ENCODE peak calls at places on chromosomes 6 and 20, in six cellular contexts. M is A549, J is stomach, H is heart left ventricle, R is mesenchymal stem cell, U is cardiac muscle cell. W is an unnamed sample. For H3K9me3, the result is how much of the 10 kb centered on the place peaks cover.

GRCh38 chr20:2468581-2469407 is 1.8 kb downstream of the SNRPB start:
- DNase-seq in J (no peak), R (peak), U (no peak), H (no peak), M (no peak), W (no peak)

GRCh38 chr6:5398530-5398929 is 137.2 kb downstream of the FARS2 start:
- DNase-seq in H (no peak), J (no peak), U (peak), M (peak), R (peak), W (no peak)

GRCh38 chr20:8639112-8639778 is 429.6 kb upstream of the PLCB4 start:
- DNase-seq in J (no peak), H (no peak), R (no peak), M (no peak), U (no peak), W (no peak)

GRCh38 chr6:17580518-17581048 is 19.5 kb upstream of the FAM8A1 start:
- DNase-seq in R (no peak), U (peak), J (peak), M (peak), H (peak), W (peak)

GRCh38 chr20:46137816-46138215 is 19.7 kb downstream of the CD40 start:
- DNase-seq in R (no peak), U (no peak), J (no peak), H (no peak), M (no peak), W (no peak)

GRCh38 chr6:44298055-44298803 is 14.9 kb downstream of the AARS2 start:
- DNase-seq in U (no peak), J (no peak), H (no peak), M (peak), R (no peak), W (no peak)

GRCh38 chr20:63567382-63568169 is 6.5 kb downstream of the HELZ2 start:
- DNase-seq in H (peak), R (peak), M (no peak), J (peak), U (no peak), W (peak)

GRCh38 chr20:24618739-24619138 is 149.3 kb downstream of the SYNDIG1 start:
- DNase-seq in M (no peak), H (no peak), R (no peak), U (no peak), J (no peak), W (no peak)

GRCh38 chr6:168828800-168829199 is 387.8 kb downstream of the SMOC2 start:
- DNase-seq in R (peak), J (no peak), H (no peak), U (no peak), M (no peak), W (no peak)

GRCh38 chr6:168136001-168136400 is 57.0 kb upstream of the FRMD1 start:
- DNase-seq in U (no peak), M (no peak), H (peak), J (no peak), R (no peak), W (no peak)

GRCh38 chr20:48725589-48725991 is 102.2 kb downstream of the PREX1 start:
- DNase-seq in J (no peak), H (no peak), M (peak), R (peak), U (no peak), W (no peak)

GRCh38 chr20:36399147-36399968 is 93.2 kb downstream of the DLGAP4 start:
- DNase-seq in M (peak), J (peak), H (no peak), R (peak), U (peak), W (no peak)

GRCh38 chr6:38570750-38571149 is 69.0 kb downstream of the BTBD9 start:
- DNase-seq in M (peak), J (no peak), H (no peak), R (peak), U (peak), W (no peak)

GRCh38 chr6:128482642-128483041 is 37.8 kb downstream of the PTPRK start:
- DNase-seq in U (no peak), H (no peak), R (no peak), J (no peak), M (no peak), W (no peak)

GRCh38 chr20:63434599-63435378 is 37.7 kb downstream of the KCNQ2 start:
- DNase-seq in M (peak), U (peak), H (peak), R (peak), J (peak), W (no peak)

GRCh38 chr6:156662025-156662445 is 115.1 kb upstream of the ARID1B start:
- DNase-seq in J (no peak), H (no peak), U (no peak), R (no peak), M (peak), W (no peak)

DNA sequence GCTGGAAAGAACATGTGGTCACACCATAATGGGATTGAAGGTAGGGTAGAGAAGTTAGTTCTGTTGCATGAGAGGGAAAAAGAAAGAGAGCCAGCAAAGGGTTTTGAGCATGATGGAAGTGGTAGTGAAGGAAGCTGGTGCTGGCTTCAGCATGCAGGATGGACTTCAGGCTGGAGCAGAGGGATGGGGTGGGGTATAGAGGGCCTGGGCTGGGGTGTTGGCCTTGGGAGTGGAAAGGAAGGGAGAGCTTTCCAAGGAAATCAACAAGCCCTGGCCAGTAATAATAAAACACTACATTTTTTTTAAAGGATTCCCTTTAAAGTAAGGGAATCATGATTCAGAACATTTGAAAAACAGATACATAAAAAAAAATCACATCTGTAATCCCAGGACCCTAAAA is 61.3 kb downstream of the LAMA4 start:
- DNase-seq in U (no peak), R (no peak), H (peak), J (no peak), M (no peak), W (peak)
- H3K27ac ChIP-seq in U (no peak), R (no peak), H (no peak), J (no peak), M (no peak), W (no peak)

GRCh38 chr6:58419321-58419720 is 1101.9 kb downstream of the PRIM2 start:
- DNase-seq in J (no peak), M (no peak), H (no peak), U (no peak), R (no peak), W (no peak)
- H3K9me3 ChIP-seq in J (under half), M (under half), H (under half), U (under half), R (under half), W (under half)

GRCh38 chr6:161037873-161038228 is 46.3 kb downstream of the MAP3K4 start:
- DNase-seq in R (no peak), J (no peak), M (no peak), U (no peak), H (no peak), W (no peak)
- H3K27ac ChIP-seq in R (peak), J (no peak), M (peak), U (no peak), H (no peak), W (no peak)

GRCh38 chr20:32959351-32960221 is 44.6 kb downstream of the SUN5 start:
- DNase-seq in J (no peak), M (no peak), H (no peak), U (no peak), R (no peak), W (no peak)
- H3K9me3 ChIP-seq in J (under half), M (under half), H (under half), U (under half), R (under half), W (under half)